ENCODE peak calls at places on chromosomes 3 and 15, in four cellular contexts. One of them, this sample, is unnamed.
A peak's percentile ranks its signal among the peaks of the same experiment; 100 is the strongest.

GRCh38 chr3:197300361-197300760 is 1.9 kb upstream of the DLG1 start:
- DNase-seq in GM23338: no peak
- DNase-seq in HepG2: no peak
- DNase-seq in GM12878: no peak
- DNase-seq in this sample: no peak

GRCh38 chr3:57085211-57085610 is 24.7 kb downstream of the SPATA12 start:
- DNase-seq in GM23338: no peak
- DNase-seq in HepG2: no peak
- DNase-seq in GM12878: no peak
- DNase-seq in this sample: no peak

GRCh38 chr15:77118787-77119410 is 48.0 kb upstream of the TSPAN3 start:
- DNase-seq in GM23338: peak; percentile 69
- DNase-seq in HepG2: peak; percentile 59
- DNase-seq in GM12878: peak; percentile 32
- DNase-seq in this sample: peak; percentile 45

GRCh38 chr3:37590328-37591079 is 271.2 kb upstream of the CTDSPL start:
- DNase-seq in GM23338: no peak
- DNase-seq in HepG2: no peak
- DNase-seq in GM12878: no peak
- DNase-seq in this sample: no peak

GRCh38 chr3:38613426-38613825 is 36.1 kb downstream of the SCN5A start:
- DNase-seq in GM23338: no peak
- DNase-seq in HepG2: no peak
- DNase-seq in GM12878: no peak
- DNase-seq in this sample: no peak

GRCh38 chr3:89950772-89951171 is 843.4 kb downstream of the EPHA3 start:
- DNase-seq in GM23338: no peak
- DNase-seq in HepG2: no peak
- DNase-seq in GM12878: no peak
- DNase-seq in this sample: no peak

GRCh38 chr3:152769523-152769922 is 65.4 kb upstream of the P2RY1 start:
- DNase-seq in GM23338: no peak
- DNase-seq in HepG2: no peak
- DNase-seq in GM12878: no peak
- DNase-seq in this sample: no peak

GRCh38 chr3:135083756-135084155 is 288.7 kb downstream of the EPHB1 start:
- DNase-seq in GM23338: no peak
- DNase-seq in HepG2: no peak
- DNase-seq in GM12878: no peak
- DNase-seq in this sample: no peak

GRCh38 chr15:96264351-96264798 is 66.1 kb upstream of the NR2F2 start:
- DNase-seq in GM23338: no peak
- DNase-seq in HepG2: peak; percentile 65
- DNase-seq in GM12878: no peak
- DNase-seq in this sample: no peak

GRCh38 chr15:39704684-39705083 is 78.0 kb downstream of the FSIP1 start:
- DNase-seq in GM23338: peak; percentile 39
- DNase-seq in HepG2: no peak
- DNase-seq in GM12878: no peak
- DNase-seq in this sample: no peak

GRCh38 chr3:34202975-34203374 is 404.5 kb downstream of the PDCD6IP start:
- DNase-seq in GM23338: no peak
- DNase-seq in HepG2: no peak
- DNase-seq in GM12878: no peak
- DNase-seq in this sample: no peak

GRCh38 chr15:34437687-34438086 is at the start of gene GOLGA8A:
- DNase-seq in GM23338: peak; percentile 77
- DNase-seq in HepG2: peak; percentile 26
- DNase-seq in GM12878: peak; percentile 74
- DNase-seq in this sample: peak; percentile 70

GRCh38 chr15:77782691-77783090 is 150.0 kb upstream of the LINGO1 start:
- DNase-seq in GM23338: no peak
- DNase-seq in HepG2: no peak
- DNase-seq in GM12878: no peak
- DNase-seq in this sample: no peak

GRCh38 chr15:91182096-91182495 is 82.0 kb downstream of the SV2B start:
- DNase-seq in GM23338: no peak
- DNase-seq in HepG2: no peak
- DNase-seq in GM12878: no peak
- DNase-seq in this sample: no peak

GRCh38 chr15:59176653-59177444 is 29.8 kb upstream of the LDHAL6B start:
- DNase-seq in GM23338: no peak
- DNase-seq in HepG2: no peak
- DNase-seq in GM12878: no peak
- DNase-seq in this sample: no peak

GRCh38 chr3:151290673-151291072 is 12.3 kb upstream of the P2RY14 start:
- DNase-seq in GM23338: no peak
- DNase-seq in HepG2: no peak
- DNase-seq in GM12878: no peak
- DNase-seq in this sample: no peak

GRCh38 chr3:148757238-148757930 is 59.7 kb downstream of the AGTR1 start:
- DNase-seq in GM23338: no peak
- DNase-seq in HepG2: no peak
- DNase-seq in GM12878: no peak
- DNase-seq in this sample: no peak

GRCh38 chr15:44347495-44347894 is 59.0 kb downstream of the GOLM2 start:
- DNase-seq in GM23338: no peak
- DNase-seq in HepG2: no peak
- DNase-seq in GM12878: no peak
- DNase-seq in this sample: no peak

DNA sequence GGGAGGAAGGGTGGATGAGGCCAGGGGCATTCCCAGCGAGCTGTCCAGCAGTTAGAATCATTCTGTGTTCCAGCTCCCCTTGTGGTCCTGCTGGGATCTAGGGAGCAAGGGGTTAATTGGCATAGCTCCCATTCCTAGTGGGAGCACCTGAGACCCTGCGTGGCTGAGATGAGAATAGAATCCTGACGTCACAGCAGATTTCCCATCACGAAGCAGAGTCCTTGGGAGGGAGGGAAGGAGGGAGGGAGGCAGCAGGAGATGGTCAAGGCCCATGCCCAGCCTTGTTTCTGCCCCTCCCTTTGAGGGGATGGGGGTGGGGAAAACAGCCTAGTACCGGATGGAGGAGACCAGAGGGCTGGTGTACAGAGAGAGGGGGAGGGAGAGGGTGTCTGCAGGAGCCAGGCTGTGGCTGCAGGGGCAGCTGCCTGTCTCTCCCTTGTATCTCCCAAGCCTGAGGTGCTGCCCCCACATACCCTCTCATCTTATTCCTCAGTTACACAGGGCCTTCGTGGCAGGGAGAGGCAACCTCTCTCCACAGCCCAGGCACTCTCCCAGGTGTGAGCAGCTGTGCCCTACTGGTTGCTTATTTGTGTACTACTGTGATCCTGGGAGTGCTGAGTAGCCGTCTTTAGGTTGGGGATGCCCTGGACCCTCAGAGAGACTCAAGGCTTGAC is 5.4 kb downstream of the TYRO3 start:
- DNase-seq in GM23338: peak; percentile 87
- DNase-seq in HepG2: peak; percentile 78
- DNase-seq in GM12878: no peak
- DNase-seq in this sample: no peak
- TF ChIP-seq REST in GM23338: peak; percentile 52
- TF ChIP-seq REST in HepG2: no peak
- TF ChIP-seq REST in GM12878: no peak
- TF ChIP-seq REST in this sample: peak; percentile 37

DNA sequence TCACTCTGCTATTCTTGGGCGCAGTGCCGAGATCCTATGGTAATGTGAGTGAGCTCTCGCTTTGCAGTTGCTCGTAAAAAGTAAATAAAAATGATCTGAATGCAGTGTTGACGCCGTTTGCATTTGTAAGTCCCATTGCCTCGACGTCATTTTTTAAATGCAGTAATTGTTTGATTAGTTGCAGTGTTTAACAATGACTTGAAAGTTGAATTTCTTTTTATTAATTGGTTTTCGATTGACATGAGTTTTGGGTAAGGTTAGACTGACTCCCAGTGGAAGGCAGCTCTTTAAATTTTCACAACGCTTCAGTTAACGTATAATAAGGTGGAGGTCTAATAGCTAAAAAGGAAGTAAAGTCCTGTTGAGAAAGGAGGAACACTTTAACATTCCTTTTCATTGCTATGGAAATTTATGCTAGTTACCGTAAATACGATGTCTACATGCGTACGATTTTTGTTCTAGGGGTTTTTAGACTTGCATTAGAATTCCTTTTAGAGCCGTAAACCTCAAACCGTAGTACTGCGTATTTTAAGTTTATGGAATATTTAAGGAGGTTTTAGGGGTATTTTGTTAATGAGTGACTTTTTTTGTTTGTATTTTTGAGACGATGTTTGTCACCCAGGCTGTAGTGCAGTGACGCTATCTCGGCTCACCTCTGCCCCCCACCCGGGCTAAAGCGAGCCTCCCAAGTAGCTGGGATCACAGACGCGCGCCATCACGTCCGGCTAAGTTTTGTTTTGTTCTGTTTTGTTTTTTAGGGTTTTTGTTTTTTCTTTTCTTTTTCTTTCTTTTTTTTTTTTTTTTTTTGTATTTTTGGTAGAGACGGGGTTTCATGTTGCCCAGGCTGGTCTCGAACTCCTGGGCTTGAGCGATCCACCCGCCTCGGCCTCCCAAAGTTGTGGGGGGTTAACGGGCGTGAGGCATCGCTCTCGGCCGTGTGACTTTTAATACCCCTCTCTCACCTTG is 1.4 kb downstream of the MORF4L1 start:
- DNase-seq in GM23338: peak; percentile 47
- DNase-seq in HepG2: no peak
- DNase-seq in GM12878: no peak
- DNase-seq in this sample: no peak
- TF ChIP-seq REST in GM23338: no peak
- TF ChIP-seq REST in HepG2: no peak
- TF ChIP-seq REST in GM12878: no peak
- TF ChIP-seq REST in this sample: no peak

GRCh38 chr3:71753716-71754609 is at the start of gene GPR27:
- DNase-seq in GM23338: peak; percentile 57
- DNase-seq in HepG2: no peak
- DNase-seq in GM12878: no peak
- DNase-seq in this sample: no peak
- TF ChIP-seq REST in GM23338: no peak
- TF ChIP-seq REST in HepG2: no peak
- TF ChIP-seq REST in GM12878: no peak
- TF ChIP-seq REST in this sample: no peak

GRCh38 chr15:68820589-68821189 is at the start of gene ANP32A:
- DNase-seq in GM23338: peak; percentile 96
- DNase-seq in HepG2: peak; percentile 85
- DNase-seq in GM12878: peak; percentile 62
- DNase-seq in this sample: no peak
- TF ChIP-seq REST in GM23338: no peak
- TF ChIP-seq REST in HepG2: no peak
- TF ChIP-seq REST in GM12878: no peak
- TF ChIP-seq REST in this sample: no peak

DNA sequence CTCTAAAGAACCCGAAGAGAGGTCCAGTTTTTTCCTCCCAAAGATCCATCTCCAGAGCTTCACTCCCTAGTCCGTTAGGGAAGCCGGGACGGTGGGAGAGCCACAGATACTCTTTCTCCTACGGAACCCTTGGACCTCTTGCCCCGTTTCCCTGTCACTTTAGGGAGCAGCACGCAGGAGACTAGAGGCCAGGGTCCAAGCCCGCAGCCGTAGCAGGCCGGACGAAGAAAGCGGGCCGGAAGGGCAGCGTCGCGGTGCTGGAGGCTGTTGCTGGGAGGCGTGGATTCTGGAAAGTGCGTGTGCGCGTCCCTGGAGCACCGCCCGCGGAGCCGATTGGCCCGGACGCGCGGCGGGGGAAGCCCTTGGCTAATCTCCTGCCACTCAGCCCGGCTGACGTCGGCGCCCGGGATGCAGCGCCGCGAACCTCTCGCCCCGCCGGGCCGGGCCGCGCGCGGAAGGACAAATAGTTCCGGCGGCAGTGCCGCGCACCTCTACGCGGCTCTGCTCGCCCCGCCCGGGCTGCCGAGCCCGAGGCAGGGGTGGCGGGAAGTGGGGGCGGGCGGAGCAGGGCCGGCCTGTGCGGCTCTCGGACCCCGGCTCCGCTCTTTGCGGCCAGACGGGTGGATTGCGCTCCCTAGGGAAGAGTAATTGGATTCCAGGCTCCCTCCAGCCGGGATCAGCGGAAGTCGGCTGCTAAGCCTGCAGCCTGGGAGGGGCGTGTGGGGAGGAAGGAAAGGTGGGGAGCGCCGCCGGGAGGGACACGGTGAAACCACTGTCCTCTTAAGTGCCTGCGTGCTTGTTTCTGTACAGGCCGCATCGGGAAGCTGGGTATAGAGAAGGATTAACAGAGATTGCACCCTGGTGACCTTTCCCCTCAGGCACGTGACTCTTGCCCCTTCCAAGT is 31.3 kb upstream of the TCF12 start:
- DNase-seq in GM23338: peak; percentile 95
- DNase-seq in HepG2: peak; percentile 88
- DNase-seq in GM12878: peak; percentile 40
- DNase-seq in this sample: peak; percentile 53
- TF ChIP-seq REST in GM23338: no peak
- TF ChIP-seq REST in HepG2: no peak
- TF ChIP-seq REST in GM12878: no peak
- TF ChIP-seq REST in this sample: peak; percentile 57

GRCh38 chr3:187011915-187012314 is 81.6 kb downstream of the ST6GAL1 start:
- DNase-seq in GM23338: no peak
- DNase-seq in HepG2: no peak
- DNase-seq in GM12878: no peak
- DNase-seq in this sample: no peak
- TF ChIP-seq REST in GM23338: no peak
- TF ChIP-seq REST in HepG2: no peak
- TF ChIP-seq REST in GM12878: no peak
- TF ChIP-seq REST in this sample: no peak